ENCODE peak calls at places on chromosomes 5 and 9, in five cellular contexts. One of them, this sample, is unnamed.

GRCh38 chr5:56951946-56952691 is at the start of gene MIER3:
- DNase-seq in H1: peak; percentile 27
- DNase-seq in HepG2: peak; percentile 43
- DNase-seq in GM12891: peak; percentile 90
- DNase-seq in SK-N-SH: peak; percentile 97
- DNase-seq in this sample: peak; percentile 88

GRCh38 chr5:14086261-14086660 is 56.9 kb upstream of the TRIO start:
- DNase-seq in H1: no peak
- DNase-seq in HepG2: no peak
- DNase-seq in GM12891: no peak
- DNase-seq in SK-N-SH: no peak
- DNase-seq in this sample: no peak

GRCh38 chr5:151719228-151719861 is 32.6 kb upstream of the SPARC start:
- DNase-seq in H1: no peak
- DNase-seq in HepG2: peak; percentile 51
- DNase-seq in GM12891: no peak
- DNase-seq in SK-N-SH: no peak
- DNase-seq in this sample: no peak

GRCh38 chr9:122367779-122368460 is 2.9 kb upstream of the PTGS1 start:
- DNase-seq in H1: no peak
- DNase-seq in HepG2: no peak
- DNase-seq in GM12891: no peak
- DNase-seq in SK-N-SH: no peak
- DNase-seq in this sample: no peak

GRCh38 chr9:4197548-4197947 is 102.3 kb downstream of the GLIS3 start:
- DNase-seq in H1: no peak
- DNase-seq in HepG2: peak; percentile 3
- DNase-seq in GM12891: peak; percentile 7
- DNase-seq in SK-N-SH: peak; percentile 28
- DNase-seq in this sample: no peak

GRCh38 chr5:163758283-163758711 is 252.9 kb downstream of the MAT2B start:
- DNase-seq in H1: no peak
- DNase-seq in HepG2: no peak
- DNase-seq in GM12891: no peak
- DNase-seq in SK-N-SH: no peak
- DNase-seq in this sample: no peak

GRCh38 chr5:10441083-10441991 is at the start of gene ROPN1L:
- DNase-seq in H1: peak; percentile 68
- DNase-seq in HepG2: peak; percentile 62
- DNase-seq in GM12891: peak; percentile 95
- DNase-seq in SK-N-SH: peak; percentile 99
- DNase-seq in this sample: peak; percentile 93

GRCh38 chr5:150574818-150575537 is 65.5 kb upstream of the SYNPO start:
- DNase-seq in H1: no peak
- DNase-seq in HepG2: no peak
- DNase-seq in GM12891: no peak
- DNase-seq in SK-N-SH: peak; percentile 97
- DNase-seq in this sample: no peak

GRCh38 chr9:30932226-30932625 is 1452.2 kb upstream of the ACO1 start:
- DNase-seq in H1: no peak
- DNase-seq in HepG2: no peak
- DNase-seq in GM12891: no peak
- DNase-seq in SK-N-SH: no peak
- DNase-seq in this sample: no peak

GRCh38 chr5:10885026-10885425 is 124.0 kb upstream of the DAP start:
- DNase-seq in H1: no peak
- DNase-seq in HepG2: no peak
- DNase-seq in GM12891: no peak
- DNase-seq in SK-N-SH: no peak
- DNase-seq in this sample: no peak

GRCh38 chr5:65462139-65462705 is 19.5 kb downstream of the ADAMTS6 start:
- DNase-seq in H1: no peak
- DNase-seq in HepG2: no peak
- DNase-seq in GM12891: no peak
- DNase-seq in SK-N-SH: no peak
- DNase-seq in this sample: no peak

GRCh38 chr5:167908596-167908995 is 382.8 kb upstream of the WWC1 start:
- DNase-seq in H1: no peak
- DNase-seq in HepG2: no peak
- DNase-seq in GM12891: no peak
- DNase-seq in SK-N-SH: no peak
- DNase-seq in this sample: no peak

GRCh38 chr5:68891718-68892117 is 202.1 kb upstream of the SLC30A5 start:
- DNase-seq in H1: no peak
- DNase-seq in HepG2: no peak
- DNase-seq in GM12891: peak; percentile 7
- DNase-seq in SK-N-SH: no peak
- DNase-seq in this sample: no peak

GRCh38 chr9:133189826-133190225 is 19.2 kb downstream of the OBP2B start:
- DNase-seq in H1: no peak
- DNase-seq in HepG2: no peak
- DNase-seq in GM12891: no peak
- DNase-seq in SK-N-SH: no peak
- DNase-seq in this sample: no peak

GRCh38 chr9:83199240-83199639 is 136.3 kb upstream of the RASEF start:
- DNase-seq in H1: no peak
- DNase-seq in HepG2: peak; percentile 44
- DNase-seq in GM12891: no peak
- DNase-seq in SK-N-SH: peak; percentile 63
- DNase-seq in this sample: no peak

GRCh38 chr9:89854715-89855475 is 250.1 kb downstream of the GADD45G start:
- DNase-seq in H1: no peak
- DNase-seq in HepG2: no peak
- DNase-seq in GM12891: no peak
- DNase-seq in SK-N-SH: no peak
- DNase-seq in this sample: no peak

GRCh38 chr5:149563461-149563860 is 12.2 kb upstream of the CSNK1A1 start:
- DNase-seq in H1: no peak
- DNase-seq in HepG2: no peak
- DNase-seq in GM12891: no peak
- DNase-seq in SK-N-SH: no peak
- DNase-seq in this sample: no peak

GRCh38 chr9:101465330-101465915 is 29.8 kb upstream of the ALDOB start:
- DNase-seq in H1: peak; percentile 19
- DNase-seq in HepG2: peak; percentile 69
- DNase-seq in GM12891: no peak
- DNase-seq in SK-N-SH: no peak
- DNase-seq in this sample: no peak

GRCh38 chr5:171862624-171863023 is 77.0 kb downstream of the SMIM23 start:
- DNase-seq in H1: no peak
- DNase-seq in HepG2: no peak
- DNase-seq in GM12891: no peak
- DNase-seq in SK-N-SH: no peak
- DNase-seq in this sample: no peak

GRCh38 chr5:149046196-149046829 is 16.5 kb downstream of the SH3TC2 start:
- DNase-seq in H1: no peak
- DNase-seq in HepG2: no peak
- DNase-seq in GM12891: no peak
- DNase-seq in SK-N-SH: no peak
- DNase-seq in this sample: no peak

GRCh38 chr5:136077046-136077445 is 48.3 kb downstream of the TGFBI start:
- DNase-seq in H1: no peak
- DNase-seq in HepG2: no peak
- DNase-seq in GM12891: no peak
- DNase-seq in SK-N-SH: no peak
- DNase-seq in this sample: no peak

GRCh38 chr5:14627270-14627669 is 37.2 kb upstream of the OTULIN start:
- DNase-seq in H1: no peak
- DNase-seq in HepG2: no peak
- DNase-seq in GM12891: no peak
- DNase-seq in SK-N-SH: no peak
- DNase-seq in this sample: no peak

GRCh38 chr5:176857514-176858273 is 41.5 kb downstream of the HK3 start:
- DNase-seq in H1: no peak
- DNase-seq in HepG2: no peak
- DNase-seq in GM12891: no peak
- DNase-seq in SK-N-SH: no peak
- DNase-seq in this sample: no peak

GRCh38 chr5:82107277-82107676 is 135.5 kb downstream of the ATG10 start:
- DNase-seq in H1: no peak
- DNase-seq in HepG2: no peak
- DNase-seq in GM12891: no peak
- DNase-seq in SK-N-SH: no peak
- DNase-seq in this sample: no peak

GRCh38 chr9:108478431-108478837 is 377.4 kb downstream of the ACTL7B start:
- DNase-seq in H1: no peak
- DNase-seq in HepG2: no peak
- DNase-seq in GM12891: no peak
- DNase-seq in SK-N-SH: no peak
- DNase-seq in this sample: no peak

GRCh38 chr5:27325513-27325912 is 287.1 kb upstream of the CDH9 start:
- DNase-seq in H1: no peak
- DNase-seq in HepG2: no peak
- DNase-seq in GM12891: no peak
- DNase-seq in SK-N-SH: no peak
- DNase-seq in this sample: no peak

GRCh38 chr5:156838966-156839365 is 11.1 kb upstream of the PPP1R2B start:
- DNase-seq in H1: no peak
- DNase-seq in HepG2: no peak
- DNase-seq in GM12891: no peak
- DNase-seq in SK-N-SH: no peak
- DNase-seq in this sample: no peak

DNA sequence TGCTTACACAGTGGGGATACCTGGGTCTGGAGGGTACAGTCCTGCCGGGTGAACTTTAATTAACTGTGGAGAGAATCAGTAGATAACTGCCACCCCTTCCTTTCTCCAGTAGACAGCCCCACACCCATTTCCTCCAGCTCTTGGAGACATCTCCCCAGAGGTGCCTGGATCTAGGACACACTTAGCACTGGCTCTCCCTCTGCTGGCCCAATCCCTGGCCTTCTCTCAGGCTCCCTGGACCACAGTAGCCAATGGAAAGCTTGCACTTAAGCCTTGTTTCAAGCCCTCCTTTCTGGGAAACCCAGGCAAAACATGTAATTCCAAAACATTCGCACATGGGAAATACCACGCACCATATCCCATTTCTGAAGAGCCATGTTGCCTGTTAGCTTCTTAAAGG is 169.2 kb upstream of the GAS1 start:
- DNase-seq in H1: no peak
- DNase-seq in HepG2: no peak
- DNase-seq in GM12891: no peak
- DNase-seq in SK-N-SH: no peak
- DNase-seq in this sample: no peak
- TF ChIP-seq TAF1 in H1: no peak
- TF ChIP-seq TAF1 in HepG2: no peak
- TF ChIP-seq TAF1 in GM12891: no peak
- TF ChIP-seq TAF1 in SK-N-SH: no peak
- TF ChIP-seq TAF1 in this sample: no peak

DNA sequence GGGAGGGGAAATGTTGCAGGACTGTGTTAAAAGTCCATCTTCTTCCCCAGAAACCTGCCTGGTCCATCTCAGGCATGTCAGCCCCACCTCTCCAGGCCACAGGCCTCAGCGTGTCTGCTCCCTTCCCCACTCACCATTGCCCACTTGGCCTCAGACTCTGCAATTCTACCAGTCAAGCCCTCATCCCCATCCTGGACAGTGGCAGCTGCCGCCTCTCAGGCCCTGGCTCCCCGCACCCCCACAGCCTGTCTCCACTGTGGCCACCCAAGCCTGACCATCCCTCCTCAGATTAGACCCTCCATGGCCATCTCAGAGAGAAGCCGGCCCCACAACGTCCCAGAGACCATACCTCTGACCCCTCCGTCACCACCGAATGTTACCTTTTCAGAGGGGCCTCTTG is 89.9 kb downstream of the BARX1 start:
- DNase-seq in H1: no peak
- DNase-seq in HepG2: no peak
- DNase-seq in GM12891: no peak
- DNase-seq in SK-N-SH: no peak
- DNase-seq in this sample: no peak
- TF ChIP-seq TAF1 in H1: no peak
- TF ChIP-seq TAF1 in HepG2: no peak
- TF ChIP-seq TAF1 in GM12891: no peak
- TF ChIP-seq TAF1 in SK-N-SH: no peak
- TF ChIP-seq TAF1 in this sample: no peak

DNA sequence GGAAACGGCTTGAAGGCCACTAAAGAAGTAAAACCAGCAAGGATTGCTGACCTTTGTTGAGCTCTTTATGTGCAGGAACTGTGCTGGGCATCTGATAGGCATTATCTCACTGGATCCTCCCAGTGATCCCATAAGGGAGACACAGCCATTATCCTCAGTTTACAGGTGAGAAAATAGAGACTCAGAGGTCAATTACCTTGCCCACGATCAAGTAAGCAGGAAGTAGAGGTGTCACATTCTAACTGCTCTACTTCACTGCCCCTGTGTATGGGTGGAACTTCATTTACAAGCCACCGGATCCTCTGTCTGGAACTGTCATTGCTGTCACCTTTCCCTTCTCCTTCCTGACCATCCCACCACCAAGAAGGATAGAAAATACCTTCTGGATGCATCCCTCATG is 248.9 kb downstream of the CRB2 start:
- DNase-seq in H1: no peak
- DNase-seq in HepG2: no peak
- DNase-seq in GM12891: no peak
- DNase-seq in SK-N-SH: no peak
- DNase-seq in this sample: no peak
- TF ChIP-seq TAF1 in H1: no peak
- TF ChIP-seq TAF1 in HepG2: no peak
- TF ChIP-seq TAF1 in GM12891: no peak
- TF ChIP-seq TAF1 in SK-N-SH: no peak
- TF ChIP-seq TAF1 in this sample: no peak

GRCh38 chr5:179974946-179975712 is 67.4 kb upstream of the TBC1D9B start:
- DNase-seq in H1: peak; percentile 57
- DNase-seq in HepG2: peak; percentile 32
- DNase-seq in GM12891: peak; percentile 38
- DNase-seq in SK-N-SH: peak; percentile 74
- DNase-seq in this sample: peak; percentile 25
- TF ChIP-seq TAF1 in H1: no peak
- TF ChIP-seq TAF1 in HepG2: no peak
- TF ChIP-seq TAF1 in GM12891: no peak
- TF ChIP-seq TAF1 in SK-N-SH: no peak
- TF ChIP-seq TAF1 in this sample: no peak

DNA sequence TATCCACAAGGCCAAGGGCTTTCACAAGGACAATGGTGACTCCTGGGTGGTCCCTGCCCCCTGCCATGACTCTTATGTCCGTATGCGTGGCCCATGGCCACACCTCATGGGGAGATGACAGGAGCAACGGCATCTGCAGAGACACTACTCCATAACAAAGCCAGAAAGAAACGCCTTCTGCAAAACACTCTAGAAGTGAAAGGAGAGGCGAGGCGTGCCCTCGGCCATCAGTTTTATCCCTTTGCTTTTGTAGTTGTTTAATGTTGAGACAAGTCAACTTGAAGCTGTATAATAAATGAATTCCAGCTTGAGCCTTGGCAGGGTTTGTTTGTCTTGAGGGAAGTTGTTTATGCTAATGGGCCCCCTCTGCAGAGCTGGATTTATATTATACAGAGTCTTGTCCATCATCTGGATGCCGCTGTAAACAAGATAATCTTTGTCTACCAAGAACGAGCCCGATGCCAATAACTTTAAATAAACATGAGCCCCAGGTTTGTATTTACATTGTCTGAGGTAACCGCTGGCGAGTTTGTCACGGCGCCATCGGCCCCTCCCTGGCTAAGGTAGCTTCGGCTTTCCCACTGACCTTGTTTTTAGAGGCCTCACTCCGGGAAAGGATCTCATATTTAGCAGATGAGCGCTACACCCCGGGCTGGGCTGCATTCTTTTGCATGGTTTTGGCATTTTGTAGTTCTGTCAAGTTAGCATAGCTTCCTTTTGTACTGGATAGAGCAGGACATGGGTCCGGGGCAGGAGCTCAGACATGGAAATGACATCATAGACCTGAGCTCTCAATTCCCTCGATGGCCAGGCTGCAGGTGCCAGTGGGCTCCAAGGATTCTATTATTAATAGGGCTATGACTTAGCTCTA is 165.3 kb downstream of the ERCC6L2 start:
- DNase-seq in H1: peak; percentile 39
- DNase-seq in HepG2: peak; percentile 37
- DNase-seq in GM12891: no peak
- DNase-seq in SK-N-SH: no peak
- DNase-seq in this sample: no peak
- TF ChIP-seq TAF1 in H1: no peak
- TF ChIP-seq TAF1 in HepG2: no peak
- TF ChIP-seq TAF1 in GM12891: no peak
- TF ChIP-seq TAF1 in SK-N-SH: no peak
- TF ChIP-seq TAF1 in this sample: no peak